ENCODE peak calls at places on chromosomes 3 and 15, in five cellular contexts. B, G, N, J and Z are unnamed samples.

GRCh38 chr3:168417016-168417415 is 321.3 kb upstream of the GOLIM4 start:
- DNase-seq in J (no peak), G (no peak), B (no peak), N (no peak), Z (peak; percentile 51)

GRCh38 chr15:61794276-61794675 is 266.0 kb downstream of the VPS13C start:
- DNase-seq in G (no peak), B (no peak), N (no peak), J (no peak), Z (no peak)

GRCh38 chr15:90000175-90000923 is 775 bp upstream of the ZNF710 start:
- DNase-seq in N (peak; percentile 48), B (peak; percentile 49), J (no peak), G (peak; percentile 41), Z (no peak)

GRCh38 chr3:128748527-128748926 is 22.5 kb downstream of the RAB7A start:
- DNase-seq in N (no peak), B (no peak), G (no peak), J (no peak), Z (no peak)

GRCh38 chr15:41566121-41566885 is 7.3 kb downstream of the TYRO3 start:
- DNase-seq in J (no peak), B (no peak), N (no peak), G (no peak), Z (no peak)

GRCh38 chr3:114449271-114450007 is 155.6 kb downstream of the TIGIT start:
- DNase-seq in G (no peak), J (no peak), N (no peak), B (no peak), Z (no peak)

GRCh38 chr3:16243706-16244490 is 20.8 kb downstream of the DPH3 start:
- DNase-seq in N (no peak), G (no peak), B (peak; percentile 67), J (no peak), Z (no peak)

GRCh38 chr15:58357529-58358476 is 74.0 kb upstream of the LIPC start:
- DNase-seq in G (no peak), B (no peak), J (no peak), N (peak; percentile 42), Z (no peak)

GRCh38 chr15:38696120-38696727 is 131.6 kb upstream of the RASGRP1 start:
- DNase-seq in J (no peak), B (no peak), G (no peak), N (no peak), Z (no peak)

GRCh38 chr3:134362670-134363380 is 11.4 kb downstream of the AMOTL2 start:
- DNase-seq in G (no peak), B (no peak), J (no peak), N (no peak), Z (peak; percentile 21)

GRCh38 chr3:143951351-143951971 is 20.2 kb upstream of the DIPK2A start:
- DNase-seq in B (no peak), G (no peak), J (peak; percentile 34), N (peak; percentile 69), Z (peak; percentile 36)

GRCh38 chr3:160226026-160226739 is 961 bp downstream of the C3orf80 start:
- DNase-seq in N (peak; percentile 65), G (no peak), J (no peak), B (no peak), Z (peak; percentile 53)

GRCh38 chr3:75136100-75136897 is 521.8 kb upstream of the CNTN3 start:
- DNase-seq in N (no peak), B (no peak), J (peak; percentile 24), G (no peak), Z (peak; percentile 29)

GRCh38 chr3:54900954-54901591 is 26.8 kb downstream of the LRTM1 start:
- DNase-seq in B (peak; percentile 38), G (no peak), N (no peak), J (no peak), Z (no peak)

GRCh38 chr3:145915787-145916186 is 245.2 kb downstream of the PLOD2 start:
- DNase-seq in J (no peak), B (no peak), G (no peak), N (peak; percentile 20), Z (no peak)
- TF ChIP-seq CTCF in J (no peak), B (no peak), G (no peak), N (peak; percentile 35), Z (peak; percentile 19)

GRCh38 chr3:52280046-52280445 is 1.6 kb upstream of the WDR82 start:
- DNase-seq in G (no peak), B (no peak), N (no peak), J (no peak), Z (no peak)
- H3K4me1 ChIP-seq in G (peaks cover 51% of the 10 kb centered on the region), B (peaks cover 12% of the 10 kb centered on the region), N (peaks cover 21% of the 10 kb centered on the region), J (peaks cover 74% of the 10 kb centered on the region), Z (peaks cover 59% of the 10 kb centered on the region)

DNA sequence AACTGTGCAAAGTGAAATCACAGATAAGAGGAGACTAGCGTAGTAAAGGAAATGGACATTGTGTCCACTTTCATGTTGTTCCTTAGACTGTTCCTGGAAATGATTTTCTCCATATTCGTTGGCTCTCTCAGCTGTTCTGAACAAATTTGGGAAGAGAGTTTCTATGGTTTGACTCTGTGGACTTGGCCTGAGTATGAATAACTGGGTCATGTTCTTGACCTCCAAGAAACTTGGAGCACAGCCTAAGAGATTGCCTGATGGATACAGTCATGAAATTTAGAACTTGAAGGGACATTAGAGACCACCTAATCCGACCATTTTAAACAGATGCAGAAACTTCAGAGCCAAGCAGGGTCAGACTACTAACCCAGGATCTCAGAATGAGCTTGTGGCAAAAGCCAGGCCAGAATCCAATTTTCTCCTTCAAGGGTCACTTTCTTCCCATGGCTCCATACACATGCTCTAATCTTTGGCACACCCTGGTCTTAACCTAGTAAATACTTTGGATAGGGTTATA is 430.4 kb downstream of the RBMS3 start:
- DNase-seq in B (no peak), N (no peak), J (no peak), G (no peak), Z (no peak)
- H3K27me3 ChIP-seq in B (no peaks in the 10 kb centered on the region), N (no peaks in the 10 kb centered on the region), J (no peaks in the 10 kb centered on the region), G (no peaks in the 10 kb centered on the region), Z (no peaks in the 10 kb centered on the region)

DNA sequence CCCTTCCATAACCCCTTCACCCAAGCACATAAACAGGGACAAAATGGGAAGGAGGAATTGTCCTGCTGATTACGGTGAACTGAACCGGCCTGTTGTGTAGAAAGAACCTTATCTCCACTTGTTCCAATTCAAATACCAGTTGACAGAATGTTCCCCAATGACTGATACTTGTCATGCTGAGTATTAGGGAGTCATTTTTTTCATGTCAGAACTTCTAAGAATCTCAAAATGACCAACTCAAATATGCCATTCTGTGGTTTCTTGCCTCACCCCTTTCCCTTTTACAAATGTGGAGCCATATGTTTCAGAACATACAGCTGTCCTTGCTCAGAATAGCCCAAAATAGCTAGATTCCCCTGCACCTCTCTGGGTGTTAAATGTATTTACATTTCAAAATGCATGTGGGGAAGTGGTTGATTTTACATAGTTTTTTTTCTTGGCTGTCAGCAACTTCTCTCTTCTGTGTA is 405.9 kb upstream of the TBL1XR1 start:
- DNase-seq in N (no peak), B (no peak), G (no peak), J (no peak), Z (peak; percentile 31)
- TF ChIP-seq CTCF in N (no peak), B (no peak), G (no peak), J (no peak), Z (no peak)

GRCh38 chr3:13187593-13187992 is 114.4 kb upstream of the IQSEC1 start:
- DNase-seq in G (no peak), N (no peak), B (no peak), J (no peak), Z (no peak)
- H3K4me1 ChIP-seq in G (peaks cover 6% of the 10 kb centered on the region), N (no peaks in the 10 kb centered on the region), B (no peaks in the 10 kb centered on the region), J (peaks cover 42% of the 10 kb centered on the region), Z (no peaks in the 10 kb centered on the region)